ENCODE peak calls at places on chromosome 19, in ten cellular contexts. F is PC-9; B is IMR-90; E is BE2C; G is CD8-positive, alpha-beta memory T cell; O is thoracic aorta; M is NT2/D1; V is small intestine; C is lung; U is fibroblast of lung. N is an unnamed sample.

GRCh38 chr19:51726049-51726448 is 2.3 kb upstream of the HAS1 start:
- DNase-seq in M (no peak), V (no peak), B (peak; percentile 41), E (peak; percentile 37), C (no peak), O (no peak), F (no peak), G (no peak), U (peak; percentile 73), N (peak; percentile 10)

GRCh38 chr19:53576941-53577653 is 39.2 kb downstream of the ZNF331 start:
- DNase-seq in C (no peak), E (no peak), V (no peak), F (no peak), M (no peak), G (no peak), U (no peak), O (no peak), B (no peak), N (no peak)

GRCh38 chr19:14943601-14944000 is 2.3 kb downstream of the OR7C2 start:
- DNase-seq in V (no peak), G (no peak), O (no peak), M (no peak), F (peak; percentile 98), C (no peak), B (no peak), E (no peak), U (no peak), N (no peak)

GRCh38 chr19:919157-920050 is 2.3 kb downstream of the KISS1R start:
- DNase-seq in F (no peak), V (no peak), B (no peak), E (no peak), U (no peak), C (no peak), O (no peak), G (peak; percentile 69), M (no peak), N (no peak)

GRCh38 chr19:4816388-4817165 is 14.9 kb downstream of the TICAM1 start:
- DNase-seq in E (no peak), V (no peak), B (no peak), C (no peak), F (no peak), G (no peak), U (no peak), M (no peak), O (no peak), N (no peak)

GRCh38 chr19:49870309-49870901 is 3.0 kb upstream of the PNKP start:
- DNase-seq in C (no peak), V (no peak), E (peak; percentile 61), M (no peak), O (no peak), B (no peak), G (peak; percentile 49), U (no peak), F (no peak), N (no peak)

GRCh38 chr19:51272183-51272817 is 21.4 kb downstream of the SIGLECL1 start:
- DNase-seq in U (no peak), G (no peak), E (no peak), V (no peak), F (no peak), B (no peak), C (no peak), O (no peak), M (no peak), N (no peak)

GRCh38 chr19:44796701-44797115 is 12.2 kb upstream of the BCAM start:
- DNase-seq in U (no peak), B (peak; percentile 23), F (no peak), C (no peak), V (no peak), M (no peak), E (no peak), O (no peak), G (no peak), N (no peak)

GRCh38 chr19:4138445-4138844 is 14.5 kb upstream of the MAP2K2 start:
- DNase-seq in C (no peak), G (no peak), V (no peak), B (no peak), F (no peak), O (no peak), U (no peak), M (no peak), E (no peak), N (no peak)

GRCh38 chr19:12676928-12677327 is 4.8 kb downstream of the DHPS start:
- DNase-seq in B (no peak), M (no peak), U (no peak), F (no peak), E (no peak), G (no peak), V (no peak), C (no peak), O (no peak), N (no peak)

GRCh38 chr19:2475018-2475701 is 767 bp upstream of the GADD45B start:
- DNase-seq in G (peak; percentile 77), C (peak; percentile 53), M (no peak), E (peak; percentile 66), O (peak; percentile 28), V (peak; percentile 45), F (no peak), U (peak; percentile 56), B (peak; percentile 48), N (peak; percentile 23)

GRCh38 chr19:48560095-48560530 is 8.1 kb downstream of the SULT2B1 start:
- DNase-seq in G (no peak), B (no peak), C (no peak), M (no peak), O (no peak), E (no peak), V (no peak), U (no peak), F (no peak), N (no peak)

GRCh38 chr19:46878613-46879375 is 18.0 kb downstream of the ARHGAP35 start:
- DNase-seq in G (no peak), U (peak; percentile 77), O (no peak), B (peak; percentile 93), F (no peak), E (no peak), C (no peak), M (no peak), V (no peak), N (no peak)

GRCh38 chr19:40492274-40492673 is 25.5 kb downstream of the SPTBN4 start:
- DNase-seq in E (no peak), G (no peak), F (no peak), V (no peak), C (no peak), B (no peak), M (no peak), O (no peak), U (no peak), N (no peak)

DNA sequence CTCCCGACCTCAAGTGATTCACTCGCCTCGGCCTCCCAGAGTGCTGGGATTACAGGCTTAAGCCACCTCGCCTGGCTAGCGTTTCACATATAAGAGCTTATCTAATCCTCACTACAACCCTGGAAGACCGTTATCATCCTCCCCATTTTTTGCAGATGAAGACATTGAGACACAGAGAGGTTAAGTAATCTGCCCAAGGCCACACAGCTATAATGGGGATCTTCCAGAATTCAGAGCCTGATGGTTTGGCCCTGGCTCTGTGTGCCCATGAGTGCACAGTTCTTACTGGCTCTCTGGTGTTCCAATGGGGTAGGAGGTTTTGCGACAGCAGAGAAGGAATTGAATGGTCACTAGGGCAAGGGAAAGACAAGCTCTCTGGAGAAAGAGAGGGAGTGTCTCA is 16.8 kb upstream of the KCTD15 start:
- DNase-seq in G (no peak), E (no peak), U (no peak), B (no peak), F (no peak), O (no peak), M (no peak), C (no peak), V (no peak), N (no peak)
- H3K4me3 ChIP-seq in G (no peak overlapping the region), E (no peak overlapping the region), U (no peak overlapping the region), B (no peak overlapping the region), F (no peak overlapping the region), O (no peak overlapping the region), M (no peak overlapping the region), C (no peak overlapping the region), V (no peak overlapping the region), N (no peak overlapping the region)

GRCh38 chr19:29969891-29970290 is 27.9 kb downstream of the URI1 start:
- DNase-seq in M (no peak), G (no peak), U (no peak), C (no peak), O (no peak), V (no peak), E (no peak), B (no peak), F (no peak), N (no peak)
- H3K4me1 ChIP-seq in M (no peaks in the 10 kb centered on the region), G (peaks cover 36% of the 10 kb centered on the region), U (peaks cover 8% of the 10 kb centered on the region), C (peaks cover 10% of the 10 kb centered on the region), O (peaks cover 51% of the 10 kb centered on the region), V (peaks cover 5% of the 10 kb centered on the region), E (peaks cover 20% of the 10 kb centered on the region), B (peaks cover 11% of the 10 kb centered on the region), F (no peaks in the 10 kb centered on the region), N (peaks cover 21% of the 10 kb centered on the region)

DNA sequence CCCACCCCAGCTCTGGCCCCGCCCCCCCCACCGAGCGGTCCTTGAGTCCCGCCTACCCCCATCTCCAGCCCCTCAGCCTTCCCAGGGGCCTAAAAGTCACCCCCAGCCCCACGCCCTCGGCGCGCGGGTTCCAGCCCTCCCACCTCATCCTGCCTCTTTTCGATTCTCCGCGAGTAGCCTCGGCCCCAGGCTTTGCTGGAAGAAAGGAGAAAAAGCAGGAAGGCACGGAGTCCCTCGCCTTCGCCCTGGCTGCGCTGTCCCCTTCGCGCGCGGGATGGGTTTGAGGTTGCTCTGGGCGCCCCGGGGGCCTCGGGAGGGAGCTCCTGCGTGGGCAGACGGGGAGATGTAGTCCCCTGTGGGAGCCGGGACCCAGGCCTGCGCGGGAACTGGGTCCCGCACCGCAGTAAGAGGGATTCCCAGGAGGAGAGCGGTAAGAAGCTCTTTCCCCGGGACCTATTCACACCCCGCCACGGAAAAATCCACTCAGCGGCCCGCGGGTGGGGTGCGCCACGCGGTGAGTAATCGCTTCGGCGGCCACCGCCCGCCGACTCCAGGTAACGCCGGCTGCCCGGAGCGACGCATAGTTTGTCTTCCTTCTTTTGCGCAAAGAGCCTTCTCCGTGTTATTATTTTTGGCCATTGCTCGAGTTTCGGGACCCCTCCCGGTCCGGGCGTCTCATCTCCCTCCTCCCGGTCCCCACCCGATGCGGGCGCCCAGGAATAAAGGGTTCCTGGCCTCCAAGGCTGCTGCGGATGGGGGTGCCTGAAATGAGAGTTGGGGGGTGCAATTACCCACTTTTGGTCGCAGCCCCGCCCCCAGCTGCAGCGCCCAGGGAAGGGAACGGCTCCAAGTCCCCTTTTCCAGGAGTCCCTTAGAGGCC is 863 bp upstream of the CRLF1 start:
- DNase-seq in O (no peak), C (no peak), V (no peak), B (no peak), E (no peak), F (no peak), U (no peak), M (no peak), G (no peak), N (no peak)
- H3K4me3 ChIP-seq in O (peak overlapping the region; percentile 64), C (no peak overlapping the region), V (no peak overlapping the region), B (peak overlapping the region; percentile 4), E (no peak overlapping the region), F (peak overlapping the region; percentile 53), U (no peak overlapping the region), M (peak overlapping the region; percentile 32), G (no peak overlapping the region), N (peak overlapping the region; percentile 17)

DNA sequence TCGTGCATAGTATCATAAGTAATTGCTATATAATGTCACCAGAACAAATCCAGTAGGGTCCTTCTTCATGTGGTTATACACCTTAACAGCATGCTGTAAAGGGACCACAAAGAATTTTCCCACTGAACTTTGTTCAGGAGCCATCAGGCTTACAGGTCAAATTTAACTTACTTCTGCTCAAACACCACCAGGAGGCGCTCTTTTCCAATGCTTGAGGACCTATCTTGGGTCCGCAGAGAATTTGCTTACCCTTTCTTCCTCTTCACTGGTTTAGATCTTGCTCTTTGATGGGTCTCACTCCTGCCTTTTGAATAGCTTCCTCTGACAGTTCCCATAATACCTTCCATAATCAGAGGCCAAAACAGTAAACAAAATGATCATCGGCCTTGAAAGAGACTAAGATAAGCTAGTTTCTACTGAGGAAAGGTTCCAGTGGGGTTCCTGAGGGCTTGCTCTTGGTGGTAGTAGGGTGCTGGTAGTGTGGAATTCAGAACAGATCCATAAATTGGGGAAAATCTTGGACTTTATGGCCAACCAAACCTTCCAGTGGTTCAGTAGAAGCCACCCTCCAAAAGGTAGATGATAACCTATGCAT is 37.4 kb downstream of the SCGB2B2 start:
- DNase-seq in M (peak; percentile 68), V (peak; percentile 84), G (peak; percentile 68), F (no peak), O (no peak), C (peak; percentile 60), U (peak; percentile 80), E (peak; percentile 74), B (peak; percentile 72), N (peak; percentile 65)
- H3K4me1 ChIP-seq in M (no peaks in the 10 kb centered on the region), V (no peaks in the 10 kb centered on the region), G (peaks cover 3% of the 10 kb centered on the region), F (no peaks in the 10 kb centered on the region), O (no peaks in the 10 kb centered on the region), C (no peaks in the 10 kb centered on the region), U (no peaks in the 10 kb centered on the region), E (no peaks in the 10 kb centered on the region), B (no peaks in the 10 kb centered on the region), N (no peaks in the 10 kb centered on the region)

N was measured in HAP-1.